ENCODE peak calls at places on chromosomes 12 and 14, in six cellular contexts. One of them, this sample, is unnamed.

GRCh38 chr12:132899033-132899432 is 11.6 kb upstream of the CHFR start:
- DNase-seq in pancreas: no peak
- DNase-seq in GM23248: peak
- DNase-seq in A549: no peak
- DNase-seq in mammary epithelial cell: peak
- DNase-seq in OCI-LY7: no peak
- DNase-seq in this sample: no peak

GRCh38 chr14:29897181-29897580 is 30.5 kb downstream of the PRKD1 start:
- DNase-seq in A549: no peak
- DNase-seq in mammary epithelial cell: no peak
- DNase-seq in GM23248: no peak
- DNase-seq in OCI-LY7: no peak
- DNase-seq in pancreas: no peak
- DNase-seq in this sample: no peak

GRCh38 chr14:23379331-23380196 is 2.7 kb downstream of the CMTM5 start:
- DNase-seq in mammary epithelial cell: peak
- DNase-seq in GM23248: peak
- DNase-seq in OCI-LY7: peak
- DNase-seq in pancreas: peak
- DNase-seq in A549: peak
- DNase-seq in this sample: peak

GRCh38 chr12:104957388-104958008 is 592 bp downstream of the SLC41A2 start:
- DNase-seq in OCI-LY7: no peak
- DNase-seq in pancreas: no peak
- DNase-seq in mammary epithelial cell: no peak
- DNase-seq in A549: peak
- DNase-seq in GM23248: peak
- DNase-seq in this sample: no peak

GRCh38 chr12:64450711-64451486 is 1.0 kb upstream of the TBK1 start:
- DNase-seq in OCI-LY7: peak
- DNase-seq in A549: no peak
- DNase-seq in mammary epithelial cell: peak
- DNase-seq in GM23248: peak
- DNase-seq in pancreas: no peak
- DNase-seq in this sample: no peak

GRCh38 chr14:30928462-30928861 is 54.1 kb downstream of the COCH start:
- DNase-seq in A549: no peak
- DNase-seq in pancreas: no peak
- DNase-seq in GM23248: peak
- DNase-seq in OCI-LY7: no peak
- DNase-seq in mammary epithelial cell: no peak
- DNase-seq in this sample: no peak

GRCh38 chr14:21001218-21001617 is 2.1 kb downstream of the SLC39A2 start:
- DNase-seq in OCI-LY7: no peak
- DNase-seq in GM23248: no peak
- DNase-seq in A549: no peak
- DNase-seq in pancreas: no peak
- DNase-seq in mammary epithelial cell: no peak
- DNase-seq in this sample: no peak

GRCh38 chr12:126355346-126355745 is 1290.1 kb downstream of the AACS start:
- DNase-seq in pancreas: no peak
- DNase-seq in GM23248: no peak
- DNase-seq in OCI-LY7: no peak
- DNase-seq in A549: no peak
- DNase-seq in mammary epithelial cell: no peak
- DNase-seq in this sample: no peak

GRCh38 chr12:95218852-95219171 is 1.2 kb downstream of the VEZT start:
- DNase-seq in pancreas: no peak
- DNase-seq in GM23248: peak
- DNase-seq in OCI-LY7: peak
- DNase-seq in A549: peak
- DNase-seq in mammary epithelial cell: peak
- DNase-seq in this sample: no peak

GRCh38 chr12:53754633-53755261 is 3.0 kb upstream of the CISTR start:
- DNase-seq in OCI-LY7: peak
- DNase-seq in A549: no peak
- DNase-seq in pancreas: no peak
- DNase-seq in GM23248: no peak
- DNase-seq in mammary epithelial cell: no peak
- DNase-seq in this sample: no peak

GRCh38 chr12:7068994-7069346 is 8.5 kb downstream of the C1S start:
- DNase-seq in mammary epithelial cell: no peak
- DNase-seq in OCI-LY7: no peak
- DNase-seq in A549: no peak
- DNase-seq in GM23248: no peak
- DNase-seq in pancreas: no peak
- DNase-seq in this sample: no peak

GRCh38 chr14:99660006-99660566 is 15.2 kb downstream of the HHIPL1 start:
- DNase-seq in pancreas: no peak
- DNase-seq in A549: no peak
- DNase-seq in OCI-LY7: no peak
- DNase-seq in mammary epithelial cell: no peak
- DNase-seq in GM23248: peak
- DNase-seq in this sample: no peak

GRCh38 chr12:125092872-125093680 is 27.8 kb downstream of the AACS start:
- DNase-seq in A549: no peak
- DNase-seq in OCI-LY7: no peak
- DNase-seq in mammary epithelial cell: peak
- DNase-seq in GM23248: peak
- DNase-seq in pancreas: no peak
- DNase-seq in this sample: peak

GRCh38 chr12:58009355-58009754 is 68.0 kb downstream of the ATP23 start:
- DNase-seq in mammary epithelial cell: no peak
- DNase-seq in pancreas: no peak
- DNase-seq in OCI-LY7: no peak
- DNase-seq in GM23248: peak
- DNase-seq in A549: no peak
- DNase-seq in this sample: no peak

GRCh38 chr12:67286257-67286656 is 17.1 kb downstream of the CAND1 start:
- DNase-seq in OCI-LY7: no peak
- DNase-seq in A549: no peak
- DNase-seq in mammary epithelial cell: no peak
- DNase-seq in GM23248: no peak
- DNase-seq in pancreas: no peak
- DNase-seq in this sample: no peak
- H3K4me3 ChIP-seq in OCI-LY7: no peak
- H3K4me3 ChIP-seq in A549: no peak
- H3K4me3 ChIP-seq in mammary epithelial cell: no peak
- H3K4me3 ChIP-seq in GM23248: no peak
- H3K4me3 ChIP-seq in pancreas: no peak
- H3K4me3 ChIP-seq in this sample: no peak

DNA sequence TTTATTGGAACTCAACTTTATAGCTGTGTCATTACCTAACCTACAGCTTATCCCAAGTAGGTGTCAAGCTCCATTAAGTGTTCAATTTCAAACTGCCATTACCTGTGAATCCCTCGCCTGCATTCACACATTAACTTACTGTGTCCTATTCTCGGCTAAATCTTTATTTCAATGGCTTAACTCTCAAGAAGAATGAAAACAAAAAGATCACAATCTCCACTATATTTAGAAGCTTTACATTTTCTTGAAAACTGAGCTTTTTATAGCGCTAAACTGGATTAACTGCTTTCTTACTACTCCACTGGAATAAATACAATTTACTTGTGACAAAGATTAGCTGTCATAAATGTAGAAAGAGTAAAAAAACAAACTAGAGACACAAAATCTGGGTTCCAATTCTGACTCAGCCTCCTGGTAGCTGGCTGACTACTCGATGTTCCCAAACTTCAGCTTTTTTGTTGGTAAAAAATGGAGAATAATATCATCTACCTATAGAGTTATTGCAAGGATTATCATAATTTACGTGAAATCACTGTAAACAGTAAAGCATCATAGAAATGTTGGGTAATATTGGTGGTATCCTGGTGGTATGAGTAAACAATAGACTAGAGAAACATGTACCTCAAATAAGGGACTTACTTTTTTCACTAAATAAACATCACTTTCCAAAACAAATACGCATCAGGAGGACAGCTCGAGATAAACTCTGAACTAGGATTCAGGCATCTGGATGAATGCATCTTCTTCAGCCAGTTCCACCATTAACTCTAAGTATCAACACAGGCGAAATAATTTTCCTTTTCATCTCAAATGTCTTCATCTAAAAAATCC is 1.7 kb downstream of the RALGAPA1 start:
- DNase-seq in mammary epithelial cell: no peak
- DNase-seq in OCI-LY7: no peak
- DNase-seq in pancreas: no peak
- DNase-seq in A549: no peak
- DNase-seq in GM23248: peak
- DNase-seq in this sample: no peak
- H3K4me3 ChIP-seq in mammary epithelial cell: peak
- H3K4me3 ChIP-seq in OCI-LY7: peak
- H3K4me3 ChIP-seq in pancreas: no peak
- H3K4me3 ChIP-seq in A549: peak
- H3K4me3 ChIP-seq in GM23248: peak
- H3K4me3 ChIP-seq in this sample: peak

GRCh38 chr12:52006726-52007157 is at the start of gene TAMALIN:
- DNase-seq in OCI-LY7: no peak
- DNase-seq in A549: no peak
- DNase-seq in pancreas: peak
- DNase-seq in GM23248: peak
- DNase-seq in mammary epithelial cell: no peak
- DNase-seq in this sample: peak
- H3K4me3 ChIP-seq in OCI-LY7: peak
- H3K4me3 ChIP-seq in A549: peak
- H3K4me3 ChIP-seq in pancreas: peak
- H3K4me3 ChIP-seq in GM23248: peak
- H3K4me3 ChIP-seq in mammary epithelial cell: peak
- H3K4me3 ChIP-seq in this sample: peak

GRCh38 chr14:102066041-102066451 is 20.8 kb downstream of the HSP90AA1 start:
- DNase-seq in A549: no peak
- DNase-seq in GM23248: no peak
- DNase-seq in mammary epithelial cell: no peak
- DNase-seq in OCI-LY7: no peak
- DNase-seq in pancreas: no peak
- DNase-seq in this sample: peak

GRCh38 chr14:102063092-102063807 is 23.6 kb downstream of the HSP90AA1 start:
- DNase-seq in GM23248: peak
- DNase-seq in OCI-LY7: peak
- DNase-seq in pancreas: peak
- DNase-seq in mammary epithelial cell: peak
- DNase-seq in A549: peak
- DNase-seq in this sample: peak

GRCh38 chr14:102058931-102059330 is 27.9 kb downstream of the HSP90AA1 start:
- DNase-seq in mammary epithelial cell: no peak
- DNase-seq in GM23248: no peak
- DNase-seq in pancreas: no peak
- DNase-seq in A549: no peak
- DNase-seq in OCI-LY7: no peak
- DNase-seq in this sample: no peak

GRCh38 chr14:102058146-102058545 is 28.7 kb downstream of the HSP90AA1 start:
- DNase-seq in mammary epithelial cell: no peak
- DNase-seq in GM23248: no peak
- DNase-seq in A549: no peak
- DNase-seq in OCI-LY7: no peak
- DNase-seq in pancreas: no peak
- DNase-seq in this sample: peak

GRCh38 chr14:102063808-102064429 is 22.9 kb downstream of the HSP90AA1 start:
- DNase-seq in pancreas: no peak
- DNase-seq in OCI-LY7: no peak
- DNase-seq in A549: no peak
- DNase-seq in mammary epithelial cell: no peak
- DNase-seq in GM23248: no peak
- DNase-seq in this sample: no peak
- H3K4me3 ChIP-seq in pancreas: no peak
- H3K4me3 ChIP-seq in OCI-LY7: no peak
- H3K4me3 ChIP-seq in A549: no peak
- H3K4me3 ChIP-seq in mammary epithelial cell: no peak
- H3K4me3 ChIP-seq in GM23248: no peak
- H3K4me3 ChIP-seq in this sample: no peak

GRCh38 chr14:57259672-57260071 is 9.0 kb downstream of the EXOC5 start:
- DNase-seq in A549: no peak
- DNase-seq in mammary epithelial cell: no peak
- DNase-seq in OCI-LY7: no peak
- DNase-seq in GM23248: no peak
- DNase-seq in pancreas: no peak
- DNase-seq in this sample: no peak

DNA sequence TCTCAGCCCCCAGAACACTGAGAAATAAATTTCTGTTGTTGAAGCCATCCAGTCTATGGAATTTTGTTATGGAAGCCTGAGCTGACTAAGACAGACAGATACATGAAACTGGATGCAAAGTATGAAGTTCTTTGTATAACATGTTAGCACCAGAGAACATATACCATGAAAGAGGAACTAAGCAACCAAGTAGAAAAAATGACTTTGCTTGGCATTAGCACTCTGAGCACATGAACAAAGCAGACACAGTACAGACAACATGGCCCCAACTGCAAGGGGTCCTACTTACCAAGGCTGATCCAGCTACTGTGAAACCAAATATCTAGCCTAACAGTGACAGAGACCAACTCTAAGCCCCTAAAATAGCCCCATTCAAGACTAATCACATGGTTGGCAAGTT is 13.8 kb downstream of the EXOC5 start:
- DNase-seq in pancreas: no peak
- DNase-seq in GM23248: no peak
- DNase-seq in OCI-LY7: no peak
- DNase-seq in A549: no peak
- DNase-seq in mammary epithelial cell: no peak
- DNase-seq in this sample: no peak
- H3K4me3 ChIP-seq in pancreas: no peak
- H3K4me3 ChIP-seq in GM23248: no peak
- H3K4me3 ChIP-seq in OCI-LY7: no peak
- H3K4me3 ChIP-seq in A549: no peak
- H3K4me3 ChIP-seq in mammary epithelial cell: no peak
- H3K4me3 ChIP-seq in this sample: no peak